ENCODE peak calls at places on chromosomes 1 and 21, in seven cellular contexts. A is CD4-positive, CD25-positive, alpha-beta regulatory T cell; M is GM12865; Y is heart left ventricle; T is HuH-7; S is psoas muscle; P is right cardiac atrium. C is an unnamed sample.

GRCh38 chr1:178060789-178061556 is 32.9 kb upstream of the RASAL2 start:
- DNase-seq in A (no peak), M (no peak), Y (no peak), T (no peak), S (no peak), P (no peak), C (no peak)

GRCh38 chr1:89262643-89263042 is 10.0 kb downstream of the GBP5 start:
- DNase-seq in A (no peak), M (no peak), Y (no peak), T (no peak), S (no peak), P (no peak), C (no peak)

GRCh38 chr1:62391369-62391971 is 45.4 kb upstream of the USP1 start:
- DNase-seq in A (peak; percentile 17), M (peak; percentile 25), Y (no peak), T (peak; percentile 36), S (no peak), P (no peak), C (no peak)

GRCh38 chr1:212012034-212012740 is 23.2 kb downstream of the INTS7 start:
- DNase-seq in A (peak; percentile 73), M (peak; percentile 82), Y (peak; percentile 39), T (peak; percentile 60), S (peak; percentile 44), P (peak; percentile 48), C (peak; percentile 42)

GRCh38 chr1:169108897-169109560 is 2.5 kb downstream of the ATP1B1 start:
- DNase-seq in A (peak; percentile 65), M (peak; percentile 24), Y (no peak), T (peak; percentile 53), S (no peak), P (no peak), C (no peak)

GRCh38 chr1:19096990-19097389 is 113.1 kb downstream of the UBR4 start:
- DNase-seq in A (no peak), M (no peak), Y (no peak), T (no peak), S (no peak), P (no peak), C (no peak)

GRCh38 chr1:78814176-78814575 is 164.5 kb downstream of the IFI44 start:
- DNase-seq in A (no peak), M (no peak), Y (no peak), T (no peak), S (no peak), P (no peak), C (no peak)

GRCh38 chr1:1244192-1244811 is 2.2 kb downstream of the C1QTNF12 start:
- DNase-seq in A (no peak), M (no peak), Y (no peak), T (no peak), S (no peak), P (no peak), C (no peak)

GRCh38 chr21:25350056-25350455 is 257.2 kb downstream of the MRPL39 start:
- DNase-seq in A (peak; percentile 18), M (peak; percentile 46), Y (no peak), T (peak; percentile 4), S (no peak), P (no peak), C (no peak)

GRCh38 chr21:15301014-15301413 is 236.2 kb upstream of the NRIP1 start:
- DNase-seq in A (peak; percentile 11), M (peak; percentile 8), Y (no peak), T (no peak), S (no peak), P (no peak), C (no peak)

GRCh38 chr1:18949689-18950414 is 6.6 kb downstream of the IFFO2 start:
- DNase-seq in A (peak; percentile 35), M (peak; percentile 79), Y (peak; percentile 71), T (peak; percentile 49), S (peak; percentile 47), P (no peak), C (no peak)

GRCh38 chr1:37739222-37739621 is 25.7 kb downstream of the EPHA10 start:
- DNase-seq in A (peak; percentile 28), M (peak; percentile 19), Y (no peak), T (no peak), S (no peak), P (no peak), C (no peak)

GRCh38 chr1:182283746-182284544 is 107.6 kb downstream of the GLUL start:
- DNase-seq in A (no peak), M (peak; percentile 20), Y (no peak), T (no peak), S (no peak), P (no peak), C (no peak)

GRCh38 chr1:109499661-109500536 is 6.0 kb downstream of the CYB561D1 start:
- DNase-seq in A (peak; percentile 71), M (peak; percentile 64), Y (no peak), T (peak; percentile 44), S (no peak), P (no peak), C (no peak)

GRCh38 chr1:18927082-18927653 is 24.8 kb upstream of the ALDH4A1 start:
- DNase-seq in A (peak; percentile 70), M (peak; percentile 45), Y (no peak), T (no peak), S (no peak), P (no peak), C (no peak)

GRCh38 chr1:111227875-111228747 is 598 bp downstream of the CHI3L2 start:
- DNase-seq in A (peak; percentile 28), M (peak; percentile 37), Y (peak; percentile 26), T (peak; percentile 48), S (no peak), P (peak; percentile 41), C (no peak)

GRCh38 chr1:1122078-1122811 is 6.4 kb upstream of the C1orf159 start:
- DNase-seq in A (peak; percentile 80), M (peak; percentile 77), Y (peak; percentile 78), T (peak; percentile 97), S (peak; percentile 84), P (peak; percentile 87), C (peak; percentile 98)

GRCh38 chr1:175563556-175563955 is 179.8 kb downstream of the TNR start:
- DNase-seq in A (no peak), M (no peak), Y (no peak), T (no peak), S (no peak), P (no peak), C (no peak)